ENCODE peak calls at places on chromosomes 6 and 20, in six cellular contexts. M, G, C, D, X and P are unnamed samples.
A peak's percentile ranks its signal among the peaks of the same experiment; 100 is the strongest.

GRCh38 chr6:12115492-12115891 is 103.4 kb downstream of the HIVEP1 start:
- DNase-seq in M (no peak), G (no peak), C (no peak), D (no peak), X (no peak), P (no peak)

GRCh38 chr20:1844723-1845523 is 50.3 kb upstream of the SIRPA start:
- DNase-seq in M (peak; percentile 43), G (peak; percentile 50), C (no peak), D (no peak), X (no peak), P (no peak)

GRCh38 chr6:63516186-63516944 is 55.9 kb upstream of the LOC128125822 start:
- DNase-seq in M (peak; percentile 6), G (no peak), C (no peak), D (no peak), X (no peak), P (no peak)

GRCh38 chr6:159360306-159360705 is 191.1 kb downstream of the FNDC1 start:
- DNase-seq in M (no peak), G (no peak), C (no peak), D (no peak), X (no peak), P (no peak)

GRCh38 chr20:53706511-53707031 is 112.9 kb upstream of the ZNF217 start:
- DNase-seq in M (peak; percentile 45), G (no peak), C (no peak), D (peak; percentile 58), X (no peak), P (peak; percentile 37)

GRCh38 chr6:168916576-168917207 is 337.0 kb downstream of the THBS2 start:
- DNase-seq in M (peak; percentile 31), G (no peak), C (no peak), D (no peak), X (no peak), P (no peak)

GRCh38 chr6:108721308-108721707 is 126.9 kb upstream of the ARMC2 start:
- DNase-seq in M (no peak), G (no peak), C (no peak), D (no peak), X (no peak), P (no peak)

GRCh38 chr6:4817551-4817950 is 41.3 kb downstream of the CDYL start:
- DNase-seq in M (peak; percentile 49), G (no peak), C (no peak), D (no peak), X (no peak), P (no peak)

GRCh38 chr20:58751956-58752355 is 59.4 kb downstream of the NPEPL1 start:
- DNase-seq in M (no peak), G (no peak), C (no peak), D (no peak), X (no peak), P (no peak)

DNA sequence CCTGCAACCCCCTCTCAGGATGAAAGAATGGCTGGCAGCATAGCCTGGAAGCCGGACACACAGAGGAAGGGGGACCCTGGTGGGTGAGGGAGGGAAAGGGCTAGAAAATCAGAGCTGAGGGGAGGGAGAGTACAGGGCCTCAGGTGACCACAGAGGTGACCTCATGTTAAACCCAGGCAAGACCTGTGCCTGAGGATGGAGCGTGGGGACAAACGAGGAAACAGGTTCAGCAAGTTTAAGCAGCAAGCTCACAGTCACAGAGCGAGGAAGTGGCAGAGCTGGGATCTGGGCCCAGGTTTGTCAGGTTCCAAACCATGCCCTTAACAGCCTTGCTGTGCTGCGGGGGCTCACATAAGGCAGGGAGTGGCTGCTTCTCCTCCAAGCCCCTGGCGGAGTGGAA is 4.0 kb upstream of the BPI start:
- DNase-seq in M (no peak), G (peak; percentile 51), C (peak; percentile 72), D (no peak), X (no peak), P (no peak)
- H3K27ac ChIP-seq in M (no peak overlapping the region), G (no peak overlapping the region), C (peak overlapping the region; percentile 35), D (no peak overlapping the region), X (no peak overlapping the region), P (no peak overlapping the region)

GRCh38 chr6:144351338-144351737 is 66.2 kb downstream of the UTRN start:
- DNase-seq in M (no peak), G (no peak), C (no peak), D (peak; percentile 26), X (no peak), P (peak; percentile 61)

GRCh38 chr6:144352310-144352709 is 67.2 kb downstream of the UTRN start:
- DNase-seq in M (no peak), G (no peak), C (no peak), D (no peak), X (no peak), P (no peak)

GRCh38 chr6:144351741-144352140 is 66.6 kb downstream of the UTRN start:
- DNase-seq in M (peak; percentile 60), G (no peak), C (no peak), D (no peak), X (no peak), P (no peak)

GRCh38 chr6:144349690-144350132 is 64.6 kb downstream of the UTRN start:
- DNase-seq in M (peak; percentile 84), G (no peak), C (no peak), D (no peak), X (no peak), P (peak; percentile 49)

DNA sequence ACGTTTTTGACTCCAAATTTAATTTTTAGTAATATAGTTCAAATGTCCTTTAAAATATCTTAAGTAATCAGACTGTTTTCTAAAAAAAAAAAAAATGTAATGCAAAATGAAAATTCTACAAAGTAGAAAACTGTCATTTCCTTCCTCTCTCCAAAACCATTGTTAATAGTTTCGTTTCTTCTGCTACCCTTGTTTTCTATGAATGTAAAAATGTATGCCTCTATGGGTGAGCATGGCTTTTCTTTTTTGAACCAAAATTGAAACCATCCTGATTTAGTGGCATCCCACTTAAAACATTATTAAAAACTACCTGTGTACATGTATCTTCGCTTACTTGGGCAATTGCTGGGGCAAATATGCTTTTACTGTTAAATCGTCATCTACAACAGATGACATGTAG is 65.0 kb downstream of the UTRN start:
- DNase-seq in M (no peak), G (no peak), C (no peak), D (peak; percentile 47), X (no peak), P (peak; percentile 47)
- H3K4me3 ChIP-seq in M (no peak overlapping the region), G (no peak overlapping the region), C (no peak overlapping the region), D (peak overlapping the region; percentile 53), X (no peak overlapping the region), P (peak overlapping the region; percentile 6)

GRCh38 chr20:51467971-51468626 is 74.4 kb downstream of the NFATC2 start:
- DNase-seq in M (no peak), G (no peak), C (no peak), D (no peak), X (no peak), P (no peak)
- H3K4me1 ChIP-seq in M (no peaks in the 10 kb centered on the region), G (no peaks in the 10 kb centered on the region), C (no peaks in the 10 kb centered on the region), D (peaks cover 17% of the 10 kb centered on the region), X (peaks cover 3% of the 10 kb centered on the region), P (peaks cover 43% of the 10 kb centered on the region)

DNA sequence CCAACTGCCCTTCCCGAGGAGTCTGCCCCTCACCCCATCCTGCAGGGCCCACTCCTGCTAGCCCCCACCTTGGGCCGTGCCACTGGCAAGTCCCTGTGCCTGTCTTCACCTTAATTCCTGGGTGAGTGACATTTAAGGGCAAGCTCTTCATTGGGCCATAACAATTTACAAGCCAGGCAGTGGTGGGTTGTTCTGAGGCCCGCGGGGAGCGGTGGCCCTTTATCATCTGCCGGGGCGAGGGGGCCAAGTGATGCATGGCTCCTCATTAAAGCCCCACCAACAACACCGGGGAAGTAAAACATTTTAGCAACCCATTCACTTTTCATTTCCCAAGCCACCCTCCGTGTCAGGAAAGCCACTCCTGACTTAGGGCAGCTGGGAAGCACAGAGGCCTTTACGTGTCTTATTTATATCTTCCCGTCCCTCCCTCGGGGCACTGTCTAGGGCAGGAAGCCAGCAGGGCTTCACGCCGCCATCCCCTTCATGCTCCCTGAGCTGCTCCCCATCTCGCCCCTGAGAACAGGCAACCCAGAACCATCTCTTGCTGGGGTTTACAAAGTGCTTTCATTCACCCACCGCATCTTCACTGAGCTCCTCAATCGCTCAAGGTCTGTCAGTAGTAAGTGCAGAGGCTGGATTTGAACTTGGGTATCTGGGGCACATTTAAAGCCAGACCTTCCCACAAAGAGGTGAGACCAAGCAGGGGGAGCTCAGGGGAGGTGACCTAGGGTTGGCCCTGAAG is 55.5 kb upstream of the CCDC167 start:
- DNase-seq in M (no peak), G (no peak), C (no peak), D (no peak), X (no peak), P (no peak)
- H3K27ac ChIP-seq in M (no peak overlapping the region), G (no peak overlapping the region), C (no peak overlapping the region), D (no peak overlapping the region), X (no peak overlapping the region), P (no peak overlapping the region)

GRCh38 chr20:35145141-35145564 is 2.0 kb downstream of the EDEM2 start:
- DNase-seq in M (peak; percentile 50), G (no peak), C (peak; percentile 14), D (peak; percentile 66), X (no peak), P (peak; percentile 69)
- H3K4me3 ChIP-seq in M (no peak overlapping the region), G (no peak overlapping the region), C (no peak overlapping the region), D (no peak overlapping the region), X (no peak overlapping the region), P (no peak overlapping the region)

DNA sequence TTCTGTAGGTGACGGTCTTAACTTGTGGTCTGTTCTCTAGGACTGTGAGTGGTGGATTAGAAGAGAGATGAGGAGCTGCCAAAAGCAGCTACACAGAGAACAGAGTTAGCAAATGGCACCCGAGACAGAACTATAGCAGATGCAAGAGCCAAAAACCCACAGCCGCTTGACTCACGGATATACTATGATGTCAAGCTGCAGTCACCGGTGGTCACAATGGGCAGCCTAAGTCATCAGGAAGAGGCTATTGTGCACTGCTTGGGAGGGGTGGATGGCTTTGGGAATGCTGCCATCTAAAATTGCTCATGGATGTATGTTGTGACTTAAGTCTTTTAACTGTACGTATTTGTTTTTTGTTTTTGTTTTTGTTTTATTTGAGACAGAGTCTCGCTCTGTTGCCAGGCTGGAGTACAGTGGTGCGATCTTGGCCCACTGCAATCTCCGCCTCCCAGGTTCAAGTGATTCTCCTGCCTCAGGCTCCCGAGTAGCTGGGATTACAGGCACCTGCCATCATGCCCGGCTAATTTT is at the start of gene GTSF1L:
- DNase-seq in M (peak; percentile 86), G (no peak), C (peak; percentile 29), D (no peak), X (no peak), P (no peak)
- H3K4me1 ChIP-seq in M (peaks cover 4% of the 10 kb centered on the region), G (no peaks in the 10 kb centered on the region), C (peaks cover 7% of the 10 kb centered on the region), D (peaks cover 39% of the 10 kb centered on the region), X (no peaks in the 10 kb centered on the region), P (peaks cover 33% of the 10 kb centered on the region)

DNA sequence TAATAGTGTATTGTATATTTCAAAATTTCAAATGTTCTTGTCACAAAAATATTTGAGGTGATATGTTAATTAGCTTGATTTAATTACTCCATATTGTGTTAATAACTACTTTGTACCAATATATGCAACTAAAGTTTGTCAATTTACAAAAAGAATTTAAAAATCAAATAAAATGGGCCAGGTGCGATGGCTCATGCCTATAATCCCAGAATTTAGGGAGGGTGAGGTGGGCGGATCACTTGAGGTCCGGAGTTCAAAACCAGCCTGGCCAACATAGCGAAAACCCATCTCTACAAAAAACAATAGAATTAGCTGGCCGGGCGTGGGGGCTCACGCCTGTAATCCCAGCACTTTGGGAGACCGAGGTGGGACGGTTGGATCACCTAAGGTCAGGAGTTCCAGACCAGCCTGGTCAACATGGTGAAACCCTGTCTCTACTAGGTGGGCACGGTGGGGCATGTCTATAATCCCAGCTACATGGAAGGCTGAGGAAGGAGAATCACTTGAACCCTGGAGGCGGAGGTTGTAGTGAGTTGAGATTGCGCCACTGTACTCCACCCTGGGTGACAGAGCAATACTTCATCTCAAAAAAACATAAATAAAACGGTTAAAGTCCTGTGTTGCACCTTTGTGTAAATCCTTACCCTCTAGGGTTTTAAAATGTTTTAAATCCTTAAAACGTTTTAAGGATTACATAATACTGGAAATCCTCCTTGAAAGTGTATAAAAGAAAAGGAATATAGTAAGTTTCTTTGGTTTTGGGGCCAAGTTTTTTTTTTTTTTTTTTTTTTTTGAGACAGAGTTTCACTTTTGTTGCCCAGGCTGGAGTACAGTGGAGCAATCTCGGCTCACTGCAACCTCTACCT is 4.0 kb downstream of the HSPA1B start:
- DNase-seq in M (no peak), G (no peak), C (no peak), D (no peak), X (no peak), P (no peak)
- H3K27ac ChIP-seq in M (no peak overlapping the region), G (no peak overlapping the region), C (peak overlapping the region; percentile 24), D (no peak overlapping the region), X (no peak overlapping the region), P (no peak overlapping the region)